ENCODE peak calls at places on chromosomes 2 and 18, in five cellular contexts. U is ascending aorta, P is neural crest cell, V is astrocyte, R is endothelial cell. B is an unnamed sample.

GRCh38 chr18:63237911-63238710 is 81.5 kb downstream of the BCL2 start:
- DNase-seq in U (no peak), P (peak), V (peak), R (no peak), B (no peak)

GRCh38 chr2:206213514-206213845 is 53.8 kb downstream of the EEF1B2 start:
- DNase-seq in U (no peak), P (no peak), V (no peak), R (no peak), B (no peak)

GRCh38 chr2:147520817-147521216 is 324.0 kb upstream of the ACVR2A start:
- DNase-seq in U (no peak), P (no peak), V (no peak), R (no peak), B (no peak)

GRCh38 chr2:119261498-119262225 is 38.0 kb downstream of the STEAP3 start:
- DNase-seq in U (no peak), P (no peak), V (no peak), R (no peak), B (no peak)

GRCh38 chr18:79724299-79725080 is 44.9 kb downstream of the CTDP1 start:
- DNase-seq in U (no peak), P (no peak), V (no peak), R (no peak), B (no peak)

GRCh38 chr2:200640171-200640570 is 54.4 kb downstream of the AOX1 start:
- DNase-seq in U (no peak), P (no peak), V (no peak), R (no peak), B (no peak)

GRCh38 chr2:75210409-75210808 is 11.1 kb upstream of the TACR1 start:
- DNase-seq in U (no peak), P (no peak), V (no peak), R (no peak), B (no peak)

GRCh38 chr2:152376968-152377367 is 42.0 kb downstream of the FMNL2 start:
- DNase-seq in U (no peak), P (no peak), V (no peak), R (no peak), B (no peak)

GRCh38 chr2:209579236-209579749 is 155.4 kb downstream of the MAP2 start:
- DNase-seq in U (no peak), P (peak), V (peak), R (peak), B (no peak)

GRCh38 chr2:217223222-217223930 is 363.5 kb upstream of the TNP1 start:
- DNase-seq in U (peak), P (no peak), V (peak), R (no peak), B (peak)

GRCh38 chr2:147025611-147026010 is 819.2 kb upstream of the ACVR2A start:
- DNase-seq in U (no peak), P (no peak), V (peak), R (no peak), B (no peak)

GRCh38 chr2:111072220-111072871 is 48.4 kb upstream of the BCL2L11 start:
- DNase-seq in U (no peak), P (no peak), V (peak), R (no peak), B (no peak)

GRCh38 chr2:160376576-160376975 is 117.0 kb downstream of the RBMS1 start:
- DNase-seq in U (no peak), P (no peak), V (peak), R (no peak), B (no peak)

GRCh38 chr2:120344214-120344990 is 1.5 kb upstream of the INHBB start:
- DNase-seq in U (no peak), P (peak), V (no peak), R (peak), B (no peak)

GRCh38 chr18:22913861-22914260 is 19.3 kb upstream of the RBBP8 start:
- DNase-seq in U (no peak), P (no peak), V (no peak), R (no peak), B (no peak)

GRCh38 chr18:8952796-8953760 is 149.4 kb upstream of the NDUFV2 start:
- DNase-seq in U (no peak), P (no peak), V (peak), R (no peak), B (no peak)

GRCh38 chr18:8747440-8747937 is 42.1 kb downstream of the MTCL1 start:
- DNase-seq in U (no peak), P (no peak), V (peak), R (no peak), B (no peak)

GRCh38 chr2:183134016-183134415 is 9.8 kb downstream of the NUP35 start:
- DNase-seq in U (no peak), P (no peak), V (no peak), R (no peak), B (no peak)

GRCh38 chr2:70087703-70088507 is 628 bp downstream of the PCBP1 start:
- DNase-seq in U (no peak), P (no peak), V (no peak), R (peak), B (no peak)

GRCh38 chr18:74139888-74140287 is 7.7 kb downstream of the FBXO15 start:
- DNase-seq in U (no peak), P (no peak), V (peak), R (no peak), B (peak)

GRCh38 chr18:73848656-73849055 is 299.0 kb downstream of the FBXO15 start:
- DNase-seq in U (no peak), P (no peak), V (peak), R (no peak), B (no peak)

GRCh38 chr2:176729706-176730569 is 460.7 kb downstream of the MTX2 start:
- DNase-seq in U (no peak), P (no peak), V (peak), R (no peak), B (no peak)

GRCh38 chr2:97995026-97995733 is 568 bp downstream of the TMEM131 start:
- DNase-seq in U (no peak), P (no peak), V (peak), R (peak), B (peak)

GRCh38 chr2:157769866-157770265 is 106.3 kb downstream of the ACVR1 start:
- DNase-seq in U (no peak), P (no peak), V (no peak), R (no peak), B (no peak)

GRCh38 chr2:102241616-102242260 is 54.9 kb downstream of the IL1RL2 start:
- DNase-seq in U (no peak), P (no peak), V (no peak), R (no peak), B (no peak)

GRCh38 chr18:40313030-40313642 is 1641.9 kb upstream of the PIK3C3 start:
- DNase-seq in U (no peak), P (no peak), V (no peak), R (no peak), B (no peak)

GRCh38 chr2:38263293-38263692 is 113.8 kb downstream of the ATL2 start:
- DNase-seq in U (no peak), P (no peak), V (no peak), R (no peak), B (no peak)

GRCh38 chr2:38262514-38262871 is 114.6 kb downstream of the ATL2 start:
- DNase-seq in U (no peak), P (no peak), V (no peak), R (no peak), B (no peak)

GRCh38 chr2:38260972-38261371 is 116.1 kb downstream of the ATL2 start:
- DNase-seq in U (no peak), P (no peak), V (no peak), R (no peak), B (no peak)

GRCh38 chr2:38261569-38262513 is 115.2 kb downstream of the ATL2 start:
- DNase-seq in U (no peak), P (no peak), V (no peak), R (no peak), B (peak)

GRCh38 chr2:38260469-38260868 is 116.6 kb downstream of the ATL2 start:
- DNase-seq in U (no peak), P (no peak), V (no peak), R (no peak), B (peak)
- TF ChIP-seq CTCF in U (no peak), P (no peak), V (no peak), R (no peak), B (peak)

GRCh38 chr2:232419245-232420072 is 12.8 kb downstream of the ALPG start:
- DNase-seq in U (no peak), P (no peak), V (no peak), R (no peak), B (no peak)

GRCh38 chr2:232421189-232421785 is 14.6 kb downstream of the ALPG start:
- DNase-seq in U (no peak), P (no peak), V (no peak), R (no peak), B (no peak)

GRCh38 chr2:232420463-232421188 is 14.0 kb downstream of the ALPG start:
- DNase-seq in U (no peak), P (no peak), V (peak), R (peak), B (no peak)

GRCh38 chr2:232420073-232420454 is 13.4 kb downstream of the ALPG start:
- DNase-seq in U (no peak), P (no peak), V (no peak), R (no peak), B (no peak)

DNA sequence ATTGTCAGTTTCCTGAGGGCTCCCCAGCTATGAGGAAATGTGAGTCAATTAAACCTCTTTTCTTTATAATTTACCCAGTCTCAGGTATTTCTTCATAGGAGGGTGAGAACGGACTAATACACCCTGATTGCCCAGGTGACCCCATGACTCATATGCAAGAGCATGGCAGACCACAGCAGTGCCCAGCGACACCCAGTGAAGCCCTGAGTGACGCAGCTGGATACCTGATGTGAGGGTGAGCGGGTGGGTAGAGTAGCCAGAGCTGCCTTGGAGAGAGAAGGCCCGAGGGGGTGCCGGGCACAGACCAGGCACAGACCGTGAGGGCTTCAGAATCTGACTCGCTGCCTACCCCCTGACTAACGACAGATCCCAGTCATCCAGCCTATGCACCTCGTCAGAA is 15.4 kb downstream of the ALPG start:
- DNase-seq in U (no peak), P (no peak), V (no peak), R (no peak), B (no peak)
- TF ChIP-seq CTCF in U (no peak), P (no peak), V (no peak), R (no peak), B (no peak)

DNA sequence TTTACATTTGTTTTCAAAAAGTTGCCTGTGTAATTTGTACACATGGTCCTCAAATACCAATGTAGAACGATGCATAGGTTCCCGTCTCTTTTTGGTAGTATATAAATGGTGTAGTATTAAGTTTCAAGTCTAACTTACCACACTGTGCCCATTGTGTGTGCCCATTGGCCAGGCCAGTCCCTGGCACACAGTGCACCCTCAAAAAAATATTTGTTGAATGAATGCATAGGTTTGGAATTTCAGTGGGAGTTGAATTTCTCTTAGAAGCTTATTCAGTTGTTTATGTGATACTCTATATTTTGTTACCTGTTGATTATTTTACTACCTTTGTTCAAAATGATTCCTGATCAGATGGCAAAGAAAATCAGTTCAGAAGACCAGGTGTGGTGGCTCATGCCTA is 30.1 kb downstream of the IDH1 start:
- DNase-seq in U (no peak), P (no peak), V (peak), R (no peak), B (no peak)
- TF ChIP-seq CTCF in U (no peak), P (no peak), V (no peak), R (no peak), B (no peak)

GRCh38 chr2:150125708-150126107 is 361.8 kb downstream of the RND3 start:
- DNase-seq in U (no peak), P (no peak), V (peak), R (no peak), B (no peak)
- TF ChIP-seq CTCF in U (no peak), P (no peak), V (peak), R (no peak), B (no peak)

GRCh38 chr2:173136067-173136466 is 60.4 kb downstream of the MAP3K20 start:
- DNase-seq in U (no peak), P (no peak), V (no peak), R (no peak), B (no peak)

GRCh38 chr2:173134703-173135102 is 59.1 kb downstream of the MAP3K20 start:
- DNase-seq in U (no peak), P (no peak), V (no peak), R (no peak), B (no peak)

GRCh38 chr2:173132531-173132930 is 56.9 kb downstream of the MAP3K20 start:
- DNase-seq in U (no peak), P (no peak), V (no peak), R (no peak), B (no peak)

GRCh38 chr2:173126819-173127218 is 51.2 kb downstream of the MAP3K20 start:
- DNase-seq in U (no peak), P (no peak), V (peak), R (no peak), B (no peak)

GRCh38 chr2:173130521-173131467 is 55.1 kb downstream of the MAP3K20 start:
- DNase-seq in U (no peak), P (no peak), V (no peak), R (no peak), B (no peak)
- TF ChIP-seq CTCF in U (no peak), P (no peak), V (no peak), R (no peak), B (no peak)

GRCh38 chr2:96107883-96108551 is 8.4 kb downstream of the ADRA2B start:
- DNase-seq in U (no peak), P (no peak), V (no peak), R (no peak), B (no peak)
- TF ChIP-seq CTCF in U (no peak), P (no peak), V (no peak), R (no peak), B (no peak)

GRCh38 chr2:118031566-118031965 is 17.7 kb upstream of the CCDC93 start:
- DNase-seq in U (no peak), P (no peak), V (no peak), R (no peak), B (no peak)

GRCh38 chr2:118029025-118029424 is 15.2 kb upstream of the CCDC93 start:
- DNase-seq in U (no peak), P (no peak), V (no peak), R (no peak), B (no peak)

DNA sequence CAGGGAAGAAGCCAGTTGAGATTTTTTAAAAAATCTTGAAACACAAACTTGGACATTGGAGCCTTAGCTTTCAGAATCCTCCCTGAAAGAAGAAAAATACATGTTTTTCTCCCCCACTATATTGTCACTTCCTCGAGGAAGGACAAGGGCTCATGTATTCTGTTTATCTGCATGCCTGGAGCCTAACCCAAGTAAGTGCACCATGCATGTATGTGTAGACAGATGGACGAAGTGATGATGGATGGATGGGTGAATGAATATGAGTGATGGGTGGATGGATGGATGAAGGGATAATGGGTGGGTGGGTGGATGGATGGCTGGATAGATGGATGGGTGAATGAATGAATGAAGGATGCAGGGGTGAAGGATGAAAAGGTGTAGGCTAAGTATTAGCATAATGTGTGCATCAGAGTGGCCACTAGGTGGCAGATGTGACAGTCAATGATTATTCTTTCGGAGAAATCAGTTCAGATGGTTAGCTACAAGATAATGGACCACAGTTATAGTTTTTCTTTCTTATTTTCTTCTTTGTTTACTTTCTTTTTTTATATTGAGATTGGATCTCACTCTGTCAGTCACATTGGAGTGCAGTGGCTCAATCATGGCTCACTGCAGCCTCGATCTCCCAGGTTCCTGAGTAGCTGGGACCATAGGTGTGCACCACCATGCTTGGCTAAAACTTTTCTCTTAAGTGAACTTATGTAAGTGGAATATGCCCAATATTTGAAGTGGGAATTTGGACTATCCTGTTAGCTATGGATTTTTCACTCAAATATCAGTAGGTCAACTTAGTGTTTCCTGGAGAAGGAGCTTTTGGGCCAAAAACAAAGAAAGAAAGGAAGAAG is 18.5 kb upstream of the CCDC93 start:
- DNase-seq in U (no peak), P (peak), V (no peak), R (peak), B (peak)
- TF ChIP-seq CTCF in U (peak), P (peak), V (peak), R (peak), B (peak)

DNA sequence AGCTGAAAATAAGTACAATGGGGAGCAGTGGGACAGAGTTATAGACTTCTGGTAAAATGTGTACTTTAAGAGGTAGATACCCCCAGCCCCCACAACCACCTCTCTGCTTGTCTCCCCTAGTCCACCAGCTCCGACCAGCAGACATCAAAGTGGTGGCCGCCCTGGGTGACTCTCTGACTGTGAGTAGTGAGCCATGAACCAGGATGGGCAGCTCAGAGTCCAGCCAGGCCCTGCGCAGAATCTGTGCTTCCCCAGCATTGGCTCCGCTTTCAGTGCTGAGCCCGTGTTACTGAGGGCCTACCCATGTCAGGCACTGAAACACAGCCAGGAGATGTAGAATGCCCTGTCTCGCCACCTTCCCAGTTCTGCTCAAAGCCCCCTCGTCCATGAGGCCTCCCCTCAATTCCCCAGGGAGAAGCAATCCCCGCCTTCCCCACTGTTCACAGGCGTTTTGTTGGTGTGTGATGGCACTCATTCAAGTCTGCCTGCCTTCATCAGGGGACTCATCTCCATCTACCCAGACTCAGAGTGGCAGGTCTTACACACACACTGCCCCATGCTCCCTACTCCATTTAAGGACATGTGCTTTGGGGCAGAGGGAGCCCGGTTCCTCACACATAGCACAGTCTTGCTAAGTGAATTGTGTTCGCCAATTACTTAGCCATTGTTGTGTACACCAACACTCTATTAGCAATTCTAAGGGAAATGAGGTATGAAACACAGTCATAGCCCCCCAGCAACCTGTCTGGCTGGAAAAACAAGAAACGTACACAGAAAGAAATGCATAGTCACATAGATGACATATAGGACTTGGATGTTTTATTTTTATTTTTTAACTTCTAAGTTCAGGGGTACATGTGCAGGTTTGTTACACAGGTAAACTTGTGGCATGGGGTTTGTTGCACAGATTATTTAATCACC is 122.6 kb downstream of the PLB1 start:
- DNase-seq in U (no peak), P (no peak), V (no peak), R (no peak), B (no peak)
- TF ChIP-seq CTCF in U (no peak), P (no peak), V (no peak), R (no peak), B (no peak)

GRCh38 chr2:216215991-216216390 is 106.8 kb downstream of the XRCC5 start:
- DNase-seq in U (no peak), P (no peak), V (no peak), R (no peak), B (no peak)
- TF ChIP-seq CTCF in U (no peak), P (peak), V (peak), R (peak), B (no peak)

B was measured in GM13976.